ENCODE peak calls at places on chromosomes 4 and X, in nine cellular contexts. One of them, this sample, is unnamed.
A peak's percentile ranks its signal among the peaks of the same experiment; 100 is the strongest.

GRCh38 chr4:54897590-54897989 is 227.8 kb downstream of the KDR start:
- DNase-seq in left ventricle myocardium inferior: no peak
- DNase-seq in CD8-positive, alpha-beta memory T cell: no peak
- DNase-seq in Caki2: no peak
- DNase-seq in NCI-H446: no peak
- DNase-seq in retina: no peak
- DNase-seq in activated naive CD8-positive, alpha-beta T cell treated with anti-CD3 and anti-CD28 coated beads, Interleukin-2, amount 50 U/mL, for 24 hours: no peak
- DNase-seq in GM20000: no peak
- DNase-seq in mesothelial cell of epicardium: no peak
- DNase-seq in this sample: no peak

GRCh38 chr4:108359130-108359709 is 190.5 kb upstream of the LEF1 start:
- DNase-seq in left ventricle myocardium inferior: no peak
- DNase-seq in CD8-positive, alpha-beta memory T cell: peak; percentile 13
- DNase-seq in Caki2: no peak
- DNase-seq in NCI-H446: no peak
- DNase-seq in retina: no peak
- DNase-seq in activated naive CD8-positive, alpha-beta T cell treated with anti-CD3 and anti-CD28 coated beads, Interleukin-2, amount 50 U/mL, for 24 hours: no peak
- DNase-seq in GM20000: no peak
- DNase-seq in mesothelial cell of epicardium: no peak
- DNase-seq in this sample: no peak

GRCh38 chr4:83255584-83255983 is 29.0 kb downstream of the COQ2 start:
- DNase-seq in left ventricle myocardium inferior: no peak
- DNase-seq in CD8-positive, alpha-beta memory T cell: no peak
- DNase-seq in Caki2: peak; percentile 42
- DNase-seq in NCI-H446: no peak
- DNase-seq in retina: no peak
- DNase-seq in activated naive CD8-positive, alpha-beta T cell treated with anti-CD3 and anti-CD28 coated beads, Interleukin-2, amount 50 U/mL, for 24 hours: no peak
- DNase-seq in GM20000: no peak
- DNase-seq in mesothelial cell of epicardium: no peak
- DNase-seq in this sample: no peak

GRCh38 chrX:81377329-81377728 is 175.4 kb downstream of the SH3BGRL start:
- DNase-seq in left ventricle myocardium inferior: no peak
- DNase-seq in CD8-positive, alpha-beta memory T cell: no peak
- DNase-seq in Caki2: no peak
- DNase-seq in NCI-H446: peak; percentile 2
- DNase-seq in retina: no peak
- DNase-seq in activated naive CD8-positive, alpha-beta T cell treated with anti-CD3 and anti-CD28 coated beads, Interleukin-2, amount 50 U/mL, for 24 hours: no peak
- DNase-seq in GM20000: peak; percentile 2
- DNase-seq in mesothelial cell of epicardium: no peak
- DNase-seq in this sample: no peak

GRCh38 chr4:146153964-146154536 is 21.5 kb upstream of the LSM6 start:
- DNase-seq in left ventricle myocardium inferior: no peak
- DNase-seq in CD8-positive, alpha-beta memory T cell: no peak
- DNase-seq in Caki2: no peak
- DNase-seq in NCI-H446: no peak
- DNase-seq in retina: peak; percentile 8
- DNase-seq in activated naive CD8-positive, alpha-beta T cell treated with anti-CD3 and anti-CD28 coated beads, Interleukin-2, amount 50 U/mL, for 24 hours: no peak
- DNase-seq in GM20000: no peak
- DNase-seq in mesothelial cell of epicardium: no peak
- DNase-seq in this sample: no peak

GRCh38 chr4:168917150-168917779 is 92.8 kb downstream of the CBR4 start:
- DNase-seq in left ventricle myocardium inferior: no peak
- DNase-seq in CD8-positive, alpha-beta memory T cell: no peak
- DNase-seq in Caki2: no peak
- DNase-seq in NCI-H446: peak; percentile 19
- DNase-seq in retina: no peak
- DNase-seq in activated naive CD8-positive, alpha-beta T cell treated with anti-CD3 and anti-CD28 coated beads, Interleukin-2, amount 50 U/mL, for 24 hours: no peak
- DNase-seq in GM20000: peak; percentile 35
- DNase-seq in mesothelial cell of epicardium: no peak
- DNase-seq in this sample: no peak

GRCh38 chr4:186900232-186900900 is 176.7 kb upstream of the FAT1 start:
- DNase-seq in left ventricle myocardium inferior: no peak
- DNase-seq in CD8-positive, alpha-beta memory T cell: no peak
- DNase-seq in Caki2: peak; percentile 66
- DNase-seq in NCI-H446: no peak
- DNase-seq in retina: no peak
- DNase-seq in activated naive CD8-positive, alpha-beta T cell treated with anti-CD3 and anti-CD28 coated beads, Interleukin-2, amount 50 U/mL, for 24 hours: no peak
- DNase-seq in GM20000: no peak
- DNase-seq in mesothelial cell of epicardium: no peak
- DNase-seq in this sample: no peak

GRCh38 chr4:178917756-178918155 is 1475.5 kb upstream of the AGA start:
- DNase-seq in left ventricle myocardium inferior: no peak
- DNase-seq in CD8-positive, alpha-beta memory T cell: no peak
- DNase-seq in Caki2: no peak
- DNase-seq in NCI-H446: no peak
- DNase-seq in retina: no peak
- DNase-seq in activated naive CD8-positive, alpha-beta T cell treated with anti-CD3 and anti-CD28 coated beads, Interleukin-2, amount 50 U/mL, for 24 hours: no peak
- DNase-seq in GM20000: no peak
- DNase-seq in mesothelial cell of epicardium: no peak
- DNase-seq in this sample: no peak

GRCh38 chr4:924107-925096 is 7.7 kb downstream of the GAK start:
- DNase-seq in left ventricle myocardium inferior: no peak
- DNase-seq in CD8-positive, alpha-beta memory T cell: no peak
- DNase-seq in Caki2: peak; percentile 12
- DNase-seq in NCI-H446: no peak
- DNase-seq in retina: peak; percentile 1
- DNase-seq in activated naive CD8-positive, alpha-beta T cell treated with anti-CD3 and anti-CD28 coated beads, Interleukin-2, amount 50 U/mL, for 24 hours: peak; percentile 35
- DNase-seq in GM20000: peak; percentile 75
- DNase-seq in mesothelial cell of epicardium: peak; percentile 22
- DNase-seq in this sample: peak; percentile 49

GRCh38 chr4:64940698-64941097 is 531.4 kb upstream of the TECRL start:
- DNase-seq in left ventricle myocardium inferior: no peak
- DNase-seq in CD8-positive, alpha-beta memory T cell: no peak
- DNase-seq in Caki2: peak; percentile 70
- DNase-seq in NCI-H446: no peak
- DNase-seq in retina: no peak
- DNase-seq in activated naive CD8-positive, alpha-beta T cell treated with anti-CD3 and anti-CD28 coated beads, Interleukin-2, amount 50 U/mL, for 24 hours: no peak
- DNase-seq in GM20000: no peak
- DNase-seq in mesothelial cell of epicardium: no peak
- DNase-seq in this sample: no peak

GRCh38 chr4:82706349-82707000 is 92.1 kb downstream of the SCD5 start:
- DNase-seq in left ventricle myocardium inferior: no peak
- DNase-seq in CD8-positive, alpha-beta memory T cell: no peak
- DNase-seq in Caki2: peak; percentile 32
- DNase-seq in NCI-H446: no peak
- DNase-seq in retina: no peak
- DNase-seq in activated naive CD8-positive, alpha-beta T cell treated with anti-CD3 and anti-CD28 coated beads, Interleukin-2, amount 50 U/mL, for 24 hours: no peak
- DNase-seq in GM20000: no peak
- DNase-seq in mesothelial cell of epicardium: no peak
- DNase-seq in this sample: no peak

GRCh38 chr4:6271701-6272465 is 2.2 kb downstream of the WFS1 start:
- DNase-seq in left ventricle myocardium inferior: peak; percentile 71
- DNase-seq in CD8-positive, alpha-beta memory T cell: no peak
- DNase-seq in Caki2: no peak
- DNase-seq in NCI-H446: no peak
- DNase-seq in retina: no peak
- DNase-seq in activated naive CD8-positive, alpha-beta T cell treated with anti-CD3 and anti-CD28 coated beads, Interleukin-2, amount 50 U/mL, for 24 hours: no peak
- DNase-seq in GM20000: no peak
- DNase-seq in mesothelial cell of epicardium: no peak
- DNase-seq in this sample: no peak

GRCh38 chrX:13520931-13521330 is 48.5 kb upstream of the EGFL6 start:
- DNase-seq in left ventricle myocardium inferior: no peak
- DNase-seq in CD8-positive, alpha-beta memory T cell: no peak
- DNase-seq in Caki2: no peak
- DNase-seq in NCI-H446: no peak
- DNase-seq in retina: no peak
- DNase-seq in activated naive CD8-positive, alpha-beta T cell treated with anti-CD3 and anti-CD28 coated beads, Interleukin-2, amount 50 U/mL, for 24 hours: no peak
- DNase-seq in GM20000: no peak
- DNase-seq in mesothelial cell of epicardium: no peak
- DNase-seq in this sample: no peak

GRCh38 chr4:156924774-156925173 is 46.8 kb downstream of the PDGFC start:
- DNase-seq in left ventricle myocardium inferior: no peak
- DNase-seq in CD8-positive, alpha-beta memory T cell: no peak
- DNase-seq in Caki2: no peak
- DNase-seq in NCI-H446: no peak
- DNase-seq in retina: no peak
- DNase-seq in activated naive CD8-positive, alpha-beta T cell treated with anti-CD3 and anti-CD28 coated beads, Interleukin-2, amount 50 U/mL, for 24 hours: no peak
- DNase-seq in GM20000: no peak
- DNase-seq in mesothelial cell of epicardium: no peak
- DNase-seq in this sample: no peak

GRCh38 chrX:109533005-109533404 is 3.6 kb upstream of the NXT2 start:
- DNase-seq in left ventricle myocardium inferior: no peak
- DNase-seq in CD8-positive, alpha-beta memory T cell: no peak
- DNase-seq in Caki2: no peak
- DNase-seq in NCI-H446: no peak
- DNase-seq in retina: no peak
- DNase-seq in activated naive CD8-positive, alpha-beta T cell treated with anti-CD3 and anti-CD28 coated beads, Interleukin-2, amount 50 U/mL, for 24 hours: no peak
- DNase-seq in GM20000: no peak
- DNase-seq in mesothelial cell of epicardium: no peak
- DNase-seq in this sample: no peak

GRCh38 chr4:108885211-108885610 is 122.4 kb upstream of the ETNPPL start:
- DNase-seq in left ventricle myocardium inferior: no peak
- DNase-seq in CD8-positive, alpha-beta memory T cell: no peak
- DNase-seq in Caki2: no peak
- DNase-seq in NCI-H446: no peak
- DNase-seq in retina: no peak
- DNase-seq in activated naive CD8-positive, alpha-beta T cell treated with anti-CD3 and anti-CD28 coated beads, Interleukin-2, amount 50 U/mL, for 24 hours: no peak
- DNase-seq in GM20000: no peak
- DNase-seq in mesothelial cell of epicardium: no peak
- DNase-seq in this sample: no peak

GRCh38 chr4:2788532-2789103 is 4.3 kb upstream of the SH3BP2 start:
- DNase-seq in left ventricle myocardium inferior: peak; percentile 82
- DNase-seq in CD8-positive, alpha-beta memory T cell: no peak
- DNase-seq in Caki2: no peak
- DNase-seq in NCI-H446: no peak
- DNase-seq in retina: no peak
- DNase-seq in activated naive CD8-positive, alpha-beta T cell treated with anti-CD3 and anti-CD28 coated beads, Interleukin-2, amount 50 U/mL, for 24 hours: no peak
- DNase-seq in GM20000: no peak
- DNase-seq in mesothelial cell of epicardium: no peak
- DNase-seq in this sample: no peak

GRCh38 chr4:83113429-83113786 is 1.1 kb downstream of the PLAC8 start:
- DNase-seq in left ventricle myocardium inferior: no peak
- DNase-seq in CD8-positive, alpha-beta memory T cell: no peak
- DNase-seq in Caki2: no peak
- DNase-seq in NCI-H446: no peak
- DNase-seq in retina: no peak
- DNase-seq in activated naive CD8-positive, alpha-beta T cell treated with anti-CD3 and anti-CD28 coated beads, Interleukin-2, amount 50 U/mL, for 24 hours: peak; percentile 37
- DNase-seq in GM20000: no peak
- DNase-seq in mesothelial cell of epicardium: no peak
- DNase-seq in this sample: no peak

GRCh38 chr4:111880116-111880515 is 265.1 kb upstream of the FAM241A start:
- DNase-seq in left ventricle myocardium inferior: no peak
- DNase-seq in CD8-positive, alpha-beta memory T cell: no peak
- DNase-seq in Caki2: no peak
- DNase-seq in NCI-H446: no peak
- DNase-seq in retina: no peak
- DNase-seq in activated naive CD8-positive, alpha-beta T cell treated with anti-CD3 and anti-CD28 coated beads, Interleukin-2, amount 50 U/mL, for 24 hours: no peak
- DNase-seq in GM20000: no peak
- DNase-seq in mesothelial cell of epicardium: no peak
- DNase-seq in this sample: no peak

GRCh38 chr4:38695844-38696243 is 31.8 kb downstream of the KLF3 start:
- DNase-seq in left ventricle myocardium inferior: no peak
- DNase-seq in CD8-positive, alpha-beta memory T cell: no peak
- DNase-seq in Caki2: no peak
- DNase-seq in NCI-H446: no peak
- DNase-seq in retina: no peak
- DNase-seq in activated naive CD8-positive, alpha-beta T cell treated with anti-CD3 and anti-CD28 coated beads, Interleukin-2, amount 50 U/mL, for 24 hours: no peak
- DNase-seq in GM20000: no peak
- DNase-seq in mesothelial cell of epicardium: no peak
- DNase-seq in this sample: no peak

GRCh38 chrX:46408553-46409407 is 136.4 kb downstream of the ZNF674 start:
- DNase-seq in left ventricle myocardium inferior: peak; percentile 59
- DNase-seq in CD8-positive, alpha-beta memory T cell: peak; percentile 35
- DNase-seq in Caki2: peak; percentile 39
- DNase-seq in NCI-H446: peak; percentile 23
- DNase-seq in retina: peak; percentile 63
- DNase-seq in activated naive CD8-positive, alpha-beta T cell treated with anti-CD3 and anti-CD28 coated beads, Interleukin-2, amount 50 U/mL, for 24 hours: peak; percentile 68
- DNase-seq in GM20000: peak; percentile 50
- DNase-seq in mesothelial cell of epicardium: peak; percentile 73
- DNase-seq in this sample: peak; percentile 68

GRCh38 chr4:132614682-132615081 is 534.4 kb upstream of the PCDH10 start:
- DNase-seq in left ventricle myocardium inferior: no peak
- DNase-seq in CD8-positive, alpha-beta memory T cell: no peak
- DNase-seq in Caki2: no peak
- DNase-seq in NCI-H446: no peak
- DNase-seq in retina: no peak
- DNase-seq in activated naive CD8-positive, alpha-beta T cell treated with anti-CD3 and anti-CD28 coated beads, Interleukin-2, amount 50 U/mL, for 24 hours: no peak
- DNase-seq in GM20000: no peak
- DNase-seq in mesothelial cell of epicardium: no peak
- DNase-seq in this sample: no peak

GRCh38 chr4:187103351-187103750 is 379.7 kb upstream of the FAT1 start:
- DNase-seq in left ventricle myocardium inferior: no peak
- DNase-seq in CD8-positive, alpha-beta memory T cell: no peak
- DNase-seq in Caki2: no peak
- DNase-seq in NCI-H446: no peak
- DNase-seq in retina: no peak
- DNase-seq in activated naive CD8-positive, alpha-beta T cell treated with anti-CD3 and anti-CD28 coated beads, Interleukin-2, amount 50 U/mL, for 24 hours: no peak
- DNase-seq in GM20000: no peak
- DNase-seq in mesothelial cell of epicardium: no peak
- DNase-seq in this sample: no peak

GRCh38 chr4:48337726-48338125 is 3.6 kb upstream of the SLAIN2 start:
- DNase-seq in left ventricle myocardium inferior: no peak
- DNase-seq in CD8-positive, alpha-beta memory T cell: no peak
- DNase-seq in Caki2: no peak
- DNase-seq in NCI-H446: no peak
- DNase-seq in retina: no peak
- DNase-seq in activated naive CD8-positive, alpha-beta T cell treated with anti-CD3 and anti-CD28 coated beads, Interleukin-2, amount 50 U/mL, for 24 hours: no peak
- DNase-seq in GM20000: no peak
- DNase-seq in mesothelial cell of epicardium: no peak
- DNase-seq in this sample: no peak

GRCh38 chr4:107825072-107825789 is 499 bp downstream of the SGMS2 start:
- DNase-seq in left ventricle myocardium inferior: no peak
- DNase-seq in CD8-positive, alpha-beta memory T cell: no peak
- DNase-seq in Caki2: peak; percentile 69
- DNase-seq in NCI-H446: no peak
- DNase-seq in retina: peak; percentile 83
- DNase-seq in activated naive CD8-positive, alpha-beta T cell treated with anti-CD3 and anti-CD28 coated beads, Interleukin-2, amount 50 U/mL, for 24 hours: no peak
- DNase-seq in GM20000: peak; percentile 35
- DNase-seq in mesothelial cell of epicardium: no peak
- DNase-seq in this sample: no peak

GRCh38 chr4:139607302-139608060 is 51.5 kb upstream of the SETD7 start:
- DNase-seq in left ventricle myocardium inferior: no peak
- DNase-seq in CD8-positive, alpha-beta memory T cell: no peak
- DNase-seq in Caki2: no peak
- DNase-seq in NCI-H446: no peak
- DNase-seq in retina: no peak
- DNase-seq in activated naive CD8-positive, alpha-beta T cell treated with anti-CD3 and anti-CD28 coated beads, Interleukin-2, amount 50 U/mL, for 24 hours: no peak
- DNase-seq in GM20000: no peak
- DNase-seq in mesothelial cell of epicardium: no peak
- DNase-seq in this sample: no peak

GRCh38 chrX:700936-701335 is 70.3 kb downstream of the SHOX start:
- DNase-seq in left ventricle myocardium inferior: no peak
- DNase-seq in CD8-positive, alpha-beta memory T cell: no peak
- DNase-seq in Caki2: no peak
- DNase-seq in NCI-H446: no peak
- DNase-seq in retina: no peak
- DNase-seq in activated naive CD8-positive, alpha-beta T cell treated with anti-CD3 and anti-CD28 coated beads, Interleukin-2, amount 50 U/mL, for 24 hours: no peak
- DNase-seq in GM20000: no peak
- DNase-seq in mesothelial cell of epicardium: no peak
- DNase-seq in this sample: no peak

GRCh38 chr4:54645830-54646229 is 11.9 kb upstream of the KIT start:
- DNase-seq in left ventricle myocardium inferior: no peak
- DNase-seq in CD8-positive, alpha-beta memory T cell: no peak
- DNase-seq in Caki2: no peak
- DNase-seq in NCI-H446: no peak
- DNase-seq in retina: no peak
- DNase-seq in activated naive CD8-positive, alpha-beta T cell treated with anti-CD3 and anti-CD28 coated beads, Interleukin-2, amount 50 U/mL, for 24 hours: no peak
- DNase-seq in GM20000: no peak
- DNase-seq in mesothelial cell of epicardium: no peak
- DNase-seq in this sample: no peak

GRCh38 chr4:26896636-26897035 is 36.0 kb downstream of the STIM2 start:
- DNase-seq in left ventricle myocardium inferior: no peak
- DNase-seq in CD8-positive, alpha-beta memory T cell: no peak
- DNase-seq in Caki2: no peak
- DNase-seq in NCI-H446: no peak
- DNase-seq in retina: no peak
- DNase-seq in activated naive CD8-positive, alpha-beta T cell treated with anti-CD3 and anti-CD28 coated beads, Interleukin-2, amount 50 U/mL, for 24 hours: no peak
- DNase-seq in GM20000: no peak
- DNase-seq in mesothelial cell of epicardium: no peak
- DNase-seq in this sample: no peak

GRCh38 chrX:149610511-149610910 is 15.4 kb upstream of the HSFX2 start:
- DNase-seq in left ventricle myocardium inferior: no peak
- DNase-seq in CD8-positive, alpha-beta memory T cell: no peak
- DNase-seq in Caki2: no peak
- DNase-seq in NCI-H446: no peak
- DNase-seq in retina: no peak
- DNase-seq in activated naive CD8-positive, alpha-beta T cell treated with anti-CD3 and anti-CD28 coated beads, Interleukin-2, amount 50 U/mL, for 24 hours: no peak
- DNase-seq in GM20000: no peak
- DNase-seq in mesothelial cell of epicardium: no peak
- DNase-seq in this sample: no peak

GRCh38 chr4:93183589-93183988 is 645.0 kb upstream of the ATOH1 start:
- DNase-seq in left ventricle myocardium inferior: no peak
- DNase-seq in CD8-positive, alpha-beta memory T cell: no peak
- DNase-seq in Caki2: no peak
- DNase-seq in NCI-H446: peak; percentile 46
- DNase-seq in retina: no peak
- DNase-seq in activated naive CD8-positive, alpha-beta T cell treated with anti-CD3 and anti-CD28 coated beads, Interleukin-2, amount 50 U/mL, for 24 hours: no peak
- DNase-seq in GM20000: no peak
- DNase-seq in mesothelial cell of epicardium: no peak
- DNase-seq in this sample: no peak